ENCODE peak calls at places on chromosomes 12 and 14, in nine cellular contexts. One of them, this sample, is unnamed.

GRCh38 chr12:14769837-14770494 is 33.3 kb downstream of the WBP11 start:
- DNase-seq in CD8-positive, alpha-beta T cell: peak; percentile 86
- DNase-seq in CD4-positive, CD25-positive, alpha-beta regulatory T cell: peak; percentile 97
- DNase-seq in DND-41: peak; percentile 78
- DNase-seq in lung: peak; percentile 89
- DNase-seq in thoracic aorta: peak; percentile 39
- DNase-seq in CD4-positive, alpha-beta memory T cell: peak; percentile 89
- DNase-seq in HCT116: peak; percentile 56
- DNase-seq in A549: peak; percentile 92
- DNase-seq in this sample: peak; percentile 88

GRCh38 chr12:45886685-45887084 is 103.7 kb downstream of the SCAF11 start:
- DNase-seq in HCT116: no peak
- DNase-seq in CD4-positive, alpha-beta memory T cell: no peak
- DNase-seq in A549: no peak
- DNase-seq in CD8-positive, alpha-beta T cell: no peak
- DNase-seq in lung: no peak
- DNase-seq in thoracic aorta: no peak
- DNase-seq in CD4-positive, CD25-positive, alpha-beta regulatory T cell: no peak
- DNase-seq in DND-41: no peak
- DNase-seq in this sample: no peak

GRCh38 chr12:87082756-87083155 is 826.6 kb upstream of the MGAT4C start:
- DNase-seq in thoracic aorta: no peak
- DNase-seq in CD4-positive, alpha-beta memory T cell: no peak
- DNase-seq in A549: peak; percentile 12
- DNase-seq in HCT116: no peak
- DNase-seq in lung: no peak
- DNase-seq in CD8-positive, alpha-beta T cell: no peak
- DNase-seq in CD4-positive, CD25-positive, alpha-beta regulatory T cell: no peak
- DNase-seq in DND-41: no peak
- DNase-seq in this sample: no peak

GRCh38 chr12:51522696-51523095 is 68.3 kb upstream of the SCN8A start:
- DNase-seq in CD4-positive, CD25-positive, alpha-beta regulatory T cell: no peak
- DNase-seq in CD4-positive, alpha-beta memory T cell: no peak
- DNase-seq in lung: no peak
- DNase-seq in CD8-positive, alpha-beta T cell: no peak
- DNase-seq in thoracic aorta: no peak
- DNase-seq in A549: no peak
- DNase-seq in HCT116: no peak
- DNase-seq in DND-41: no peak
- DNase-seq in this sample: no peak

GRCh38 chr12:122099280-122099749 is 20.8 kb downstream of the MLXIP start:
- DNase-seq in CD8-positive, alpha-beta T cell: no peak
- DNase-seq in CD4-positive, CD25-positive, alpha-beta regulatory T cell: no peak
- DNase-seq in lung: no peak
- DNase-seq in DND-41: no peak
- DNase-seq in CD4-positive, alpha-beta memory T cell: no peak
- DNase-seq in A549: no peak
- DNase-seq in HCT116: no peak
- DNase-seq in thoracic aorta: no peak
- DNase-seq in this sample: no peak

GRCh38 chr12:95130096-95130495 is 56.7 kb upstream of the NR2C1 start:
- DNase-seq in CD4-positive, alpha-beta memory T cell: no peak
- DNase-seq in thoracic aorta: no peak
- DNase-seq in CD8-positive, alpha-beta T cell: no peak
- DNase-seq in CD4-positive, CD25-positive, alpha-beta regulatory T cell: no peak
- DNase-seq in A549: peak; percentile 72
- DNase-seq in HCT116: no peak
- DNase-seq in DND-41: no peak
- DNase-seq in lung: no peak
- DNase-seq in this sample: peak; percentile 34

GRCh38 chr14:105087308-105087962 is 22.2 kb upstream of the GPR132 start:
- DNase-seq in CD4-positive, CD25-positive, alpha-beta regulatory T cell: no peak
- DNase-seq in thoracic aorta: no peak
- DNase-seq in CD8-positive, alpha-beta T cell: no peak
- DNase-seq in A549: peak; percentile 84
- DNase-seq in lung: no peak
- DNase-seq in HCT116: no peak
- DNase-seq in DND-41: no peak
- DNase-seq in CD4-positive, alpha-beta memory T cell: peak; percentile 17
- DNase-seq in this sample: peak; percentile 56

GRCh38 chr12:95286713-95287112 is 69.1 kb downstream of the VEZT start:
- DNase-seq in thoracic aorta: no peak
- DNase-seq in lung: no peak
- DNase-seq in A549: no peak
- DNase-seq in CD4-positive, CD25-positive, alpha-beta regulatory T cell: no peak
- DNase-seq in CD4-positive, alpha-beta memory T cell: no peak
- DNase-seq in CD8-positive, alpha-beta T cell: no peak
- DNase-seq in DND-41: no peak
- DNase-seq in HCT116: no peak
- DNase-seq in this sample: peak; percentile 51

GRCh38 chr12:124420972-124421674 is 126.2 kb downstream of the RFLNA start:
- DNase-seq in CD8-positive, alpha-beta T cell: no peak
- DNase-seq in lung: no peak
- DNase-seq in thoracic aorta: no peak
- DNase-seq in A549: no peak
- DNase-seq in CD4-positive, CD25-positive, alpha-beta regulatory T cell: no peak
- DNase-seq in HCT116: no peak
- DNase-seq in CD4-positive, alpha-beta memory T cell: no peak
- DNase-seq in DND-41: no peak
- DNase-seq in this sample: no peak

GRCh38 chr14:75840911-75841310 is 140.9 kb downstream of the TGFB3 start:
- DNase-seq in CD4-positive, alpha-beta memory T cell: no peak
- DNase-seq in A549: no peak
- DNase-seq in DND-41: no peak
- DNase-seq in thoracic aorta: no peak
- DNase-seq in CD8-positive, alpha-beta T cell: no peak
- DNase-seq in CD4-positive, CD25-positive, alpha-beta regulatory T cell: no peak
- DNase-seq in lung: no peak
- DNase-seq in HCT116: no peak
- DNase-seq in this sample: no peak
- H3K9me3 ChIP-seq in CD4-positive, alpha-beta memory T cell: no peaks in the 10 kb centered on the region
- H3K9me3 ChIP-seq in A549: no peaks in the 10 kb centered on the region
- H3K9me3 ChIP-seq in DND-41: no peaks in the 10 kb centered on the region
- H3K9me3 ChIP-seq in thoracic aorta: no peaks in the 10 kb centered on the region
- H3K9me3 ChIP-seq in CD8-positive, alpha-beta T cell: no peaks in the 10 kb centered on the region
- H3K9me3 ChIP-seq in CD4-positive, CD25-positive, alpha-beta regulatory T cell: no peaks in the 10 kb centered on the region
- H3K9me3 ChIP-seq in lung: no peaks in the 10 kb centered on the region
- H3K9me3 ChIP-seq in HCT116: no peaks in the 10 kb centered on the region
- H3K9me3 ChIP-seq in this sample: no peaks in the 10 kb centered on the region

GRCh38 chr12:38155526-38156496 is 160.8 kb upstream of the ALG10B start:
- DNase-seq in CD4-positive, alpha-beta memory T cell: no peak
- DNase-seq in DND-41: no peak
- DNase-seq in thoracic aorta: no peak
- DNase-seq in CD8-positive, alpha-beta T cell: no peak
- DNase-seq in A549: no peak
- DNase-seq in lung: no peak
- DNase-seq in CD4-positive, CD25-positive, alpha-beta regulatory T cell: no peak
- DNase-seq in HCT116: no peak
- DNase-seq in this sample: no peak
- H3K9me3 ChIP-seq in CD4-positive, alpha-beta memory T cell: no peaks in the 10 kb centered on the region
- H3K9me3 ChIP-seq in DND-41: peaks cover 53% of the 10 kb centered on the region
- H3K9me3 ChIP-seq in thoracic aorta: no peaks in the 10 kb centered on the region
- H3K9me3 ChIP-seq in CD8-positive, alpha-beta T cell: no peaks in the 10 kb centered on the region
- H3K9me3 ChIP-seq in A549: no peaks in the 10 kb centered on the region
- H3K9me3 ChIP-seq in lung: no peaks in the 10 kb centered on the region
- H3K9me3 ChIP-seq in CD4-positive, CD25-positive, alpha-beta regulatory T cell: no peaks in the 10 kb centered on the region
- H3K9me3 ChIP-seq in HCT116: no peaks in the 10 kb centered on the region
- H3K9me3 ChIP-seq in this sample: no peaks in the 10 kb centered on the region

DNA sequence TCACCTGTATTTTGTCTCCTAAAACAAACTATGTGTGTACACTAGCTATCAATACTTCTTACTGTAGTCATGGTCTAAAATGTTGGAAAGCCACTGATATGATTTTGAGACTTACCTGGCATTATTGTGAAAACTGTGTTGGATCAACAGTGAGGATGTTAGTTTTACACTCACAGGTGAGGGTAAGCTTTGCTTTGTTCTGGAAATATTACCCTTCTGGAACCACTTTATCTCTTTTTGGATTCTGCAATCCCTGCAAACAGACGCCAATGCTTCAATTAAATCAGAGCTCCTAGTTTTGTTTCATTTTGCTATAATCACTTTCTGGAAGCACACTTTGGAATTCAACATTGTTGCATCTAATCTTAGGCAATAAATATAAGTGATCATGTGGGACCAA is 223.3 kb downstream of the RPS29 start:
- DNase-seq in DND-41: no peak
- DNase-seq in thoracic aorta: no peak
- DNase-seq in lung: no peak
- DNase-seq in CD8-positive, alpha-beta T cell: no peak
- DNase-seq in CD4-positive, CD25-positive, alpha-beta regulatory T cell: no peak
- DNase-seq in HCT116: no peak
- DNase-seq in CD4-positive, alpha-beta memory T cell: no peak
- DNase-seq in A549: no peak
- DNase-seq in this sample: no peak
- H3K9me3 ChIP-seq in DND-41: no peaks in the 10 kb centered on the region
- H3K9me3 ChIP-seq in thoracic aorta: no peaks in the 10 kb centered on the region
- H3K9me3 ChIP-seq in lung: no peaks in the 10 kb centered on the region
- H3K9me3 ChIP-seq in CD8-positive, alpha-beta T cell: no peaks in the 10 kb centered on the region
- H3K9me3 ChIP-seq in CD4-positive, CD25-positive, alpha-beta regulatory T cell: no peaks in the 10 kb centered on the region
- H3K9me3 ChIP-seq in HCT116: no peaks in the 10 kb centered on the region
- H3K9me3 ChIP-seq in CD4-positive, alpha-beta memory T cell: no peaks in the 10 kb centered on the region
- H3K9me3 ChIP-seq in A549: no peaks in the 10 kb centered on the region
- H3K9me3 ChIP-seq in this sample: no peaks in the 10 kb centered on the region

GRCh38 chr12:34363050-34363673 is 340.9 kb downstream of the ALG10 start:
- DNase-seq in DND-41: no peak
- DNase-seq in lung: no peak
- DNase-seq in CD4-positive, CD25-positive, alpha-beta regulatory T cell: no peak
- DNase-seq in HCT116: no peak
- DNase-seq in A549: peak; percentile 55
- DNase-seq in CD8-positive, alpha-beta T cell: no peak
- DNase-seq in CD4-positive, alpha-beta memory T cell: no peak
- DNase-seq in thoracic aorta: no peak
- DNase-seq in this sample: no peak
- H3K9me3 ChIP-seq in DND-41: peaks cover 47% of the 10 kb centered on the region
- H3K9me3 ChIP-seq in lung: no peaks in the 10 kb centered on the region
- H3K9me3 ChIP-seq in CD4-positive, CD25-positive, alpha-beta regulatory T cell: no peaks in the 10 kb centered on the region
- H3K9me3 ChIP-seq in HCT116: no peaks in the 10 kb centered on the region
- H3K9me3 ChIP-seq in A549: no peaks in the 10 kb centered on the region
- H3K9me3 ChIP-seq in CD8-positive, alpha-beta T cell: no peaks in the 10 kb centered on the region
- H3K9me3 ChIP-seq in CD4-positive, alpha-beta memory T cell: no peaks in the 10 kb centered on the region
- H3K9me3 ChIP-seq in thoracic aorta: peaks cover 19% of the 10 kb centered on the region
- H3K9me3 ChIP-seq in this sample: no peaks in the 10 kb centered on the region

This sample was measured in thyroid gland.